ENCODE peak calls at places on chromosomes 16 and 17, in five cellular contexts. One of them, this sample, is unnamed.

GRCh38 chr16:57089406-57089805 is 3.0 kb upstream of the CPNE2 start:
- DNase-seq in GM12878: no peak
- DNase-seq in HepG2: no peak
- DNase-seq in K562: no peak
- DNase-seq in SK-N-SH: no peak
- DNase-seq in this sample: no peak

GRCh38 chr17:32926183-32926582 is 1.8 kb upstream of the TMEM98 start:
- DNase-seq in SK-N-SH: no peak
- DNase-seq in K562: no peak
- DNase-seq in HepG2: no peak
- DNase-seq in GM12878: no peak
- DNase-seq in this sample: no peak

GRCh38 chr17:21193031-21193430 is 20.9 kb downstream of the TMEM11 start:
- DNase-seq in SK-N-SH: no peak
- DNase-seq in K562: no peak
- DNase-seq in HepG2: no peak
- DNase-seq in GM12878: no peak
- DNase-seq in this sample: no peak

GRCh38 chr16:16828913-16829398 is 450.0 kb downstream of the NPIPA7 start:
- DNase-seq in HepG2: no peak
- DNase-seq in SK-N-SH: no peak
- DNase-seq in K562: peak
- DNase-seq in GM12878: no peak
- DNase-seq in this sample: no peak

GRCh38 chr16:72480926-72481325 is 309.0 kb upstream of the PMFBP1 start:
- DNase-seq in K562: no peak
- DNase-seq in HepG2: no peak
- DNase-seq in GM12878: no peak
- DNase-seq in SK-N-SH: no peak
- DNase-seq in this sample: no peak

GRCh38 chr17:65177901-65178300 is 40.7 kb downstream of the RGS9 start:
- DNase-seq in GM12878: no peak
- DNase-seq in K562: no peak
- DNase-seq in HepG2: no peak
- DNase-seq in SK-N-SH: no peak
- DNase-seq in this sample: no peak

GRCh38 chr16:56673916-56674315 is 4.3 kb downstream of the MT1H start:
- DNase-seq in HepG2: peak
- DNase-seq in SK-N-SH: no peak
- DNase-seq in K562: no peak
- DNase-seq in GM12878: no peak
- DNase-seq in this sample: no peak

GRCh38 chr17:58371300-58371950 is 19.4 kb upstream of the SUPT4H1 start:
- DNase-seq in K562: no peak
- DNase-seq in GM12878: no peak
- DNase-seq in SK-N-SH: no peak
- DNase-seq in HepG2: no peak
- DNase-seq in this sample: no peak

DNA sequence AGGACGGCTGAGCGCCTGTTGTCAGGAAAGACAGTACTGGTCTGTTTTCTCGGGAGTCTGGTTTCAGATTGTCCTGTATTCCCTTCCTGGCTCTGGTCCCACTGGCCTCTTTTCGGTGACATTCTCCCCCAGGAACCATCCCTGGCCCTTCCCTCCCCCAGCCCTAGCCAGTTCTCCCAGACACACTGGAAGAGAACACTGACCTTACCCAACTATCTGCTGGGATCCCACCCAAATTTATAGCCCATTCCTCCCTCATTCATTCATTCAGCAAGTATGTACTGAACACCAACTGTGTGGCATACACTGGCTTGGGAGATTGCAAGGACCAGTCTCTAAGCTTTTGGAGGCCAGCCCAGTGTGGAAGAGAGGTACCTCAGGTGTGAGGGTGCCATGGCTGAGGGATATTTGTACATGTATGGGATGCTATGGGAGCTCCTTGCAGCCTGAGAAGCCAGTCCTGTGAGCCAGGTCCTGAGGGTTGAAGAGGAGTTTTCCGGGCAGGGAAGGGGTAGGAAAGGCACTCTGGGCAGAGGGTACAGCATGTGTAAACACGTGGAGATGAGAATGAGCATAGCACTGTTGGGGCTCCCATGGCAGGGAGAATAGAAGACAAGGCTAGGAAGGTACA is 5.2 kb downstream of the RND2 start:
- DNase-seq in K562: no peak
- DNase-seq in SK-N-SH: no peak
- DNase-seq in GM12878: no peak
- DNase-seq in HepG2: no peak
- DNase-seq in this sample: no peak
- TF ChIP-seq GABPA in K562: no peak
- TF ChIP-seq GABPA in SK-N-SH: no peak
- TF ChIP-seq GABPA in GM12878: no peak
- TF ChIP-seq GABPA in HepG2: no peak
- TF ChIP-seq GABPA in this sample: no peak

DNA sequence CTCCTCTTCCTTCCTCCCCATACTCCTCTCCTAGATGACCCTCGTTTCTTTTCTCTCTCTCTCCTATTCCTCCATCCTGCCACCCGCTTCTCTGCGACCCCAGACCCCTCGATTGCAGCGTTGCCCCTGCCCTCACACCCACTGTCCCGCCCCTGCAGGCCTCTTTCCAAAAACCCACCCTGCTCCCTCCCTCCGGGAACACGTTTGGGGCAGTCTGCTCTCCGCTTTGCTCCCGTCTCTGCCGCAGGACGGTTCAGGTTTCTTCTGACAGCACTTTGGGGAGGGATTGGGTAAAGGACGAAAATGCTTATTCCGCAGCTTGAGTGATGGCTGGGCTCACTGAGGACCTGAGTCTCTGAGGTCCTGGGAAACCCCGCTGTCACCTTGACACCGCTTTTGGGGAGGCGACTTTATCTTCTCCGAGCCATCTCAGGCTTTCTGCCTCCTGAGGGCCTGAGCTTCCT is 685 bp downstream of the NDE1 start:
- DNase-seq in K562: peak
- DNase-seq in GM12878: no peak
- DNase-seq in HepG2: no peak
- DNase-seq in SK-N-SH: peak
- DNase-seq in this sample: no peak
- TF ChIP-seq REST in K562: no peak
- TF ChIP-seq REST in GM12878: no peak
- TF ChIP-seq REST in HepG2: no peak
- TF ChIP-seq REST in SK-N-SH: no peak
- TF ChIP-seq REST in this sample: no peak

DNA sequence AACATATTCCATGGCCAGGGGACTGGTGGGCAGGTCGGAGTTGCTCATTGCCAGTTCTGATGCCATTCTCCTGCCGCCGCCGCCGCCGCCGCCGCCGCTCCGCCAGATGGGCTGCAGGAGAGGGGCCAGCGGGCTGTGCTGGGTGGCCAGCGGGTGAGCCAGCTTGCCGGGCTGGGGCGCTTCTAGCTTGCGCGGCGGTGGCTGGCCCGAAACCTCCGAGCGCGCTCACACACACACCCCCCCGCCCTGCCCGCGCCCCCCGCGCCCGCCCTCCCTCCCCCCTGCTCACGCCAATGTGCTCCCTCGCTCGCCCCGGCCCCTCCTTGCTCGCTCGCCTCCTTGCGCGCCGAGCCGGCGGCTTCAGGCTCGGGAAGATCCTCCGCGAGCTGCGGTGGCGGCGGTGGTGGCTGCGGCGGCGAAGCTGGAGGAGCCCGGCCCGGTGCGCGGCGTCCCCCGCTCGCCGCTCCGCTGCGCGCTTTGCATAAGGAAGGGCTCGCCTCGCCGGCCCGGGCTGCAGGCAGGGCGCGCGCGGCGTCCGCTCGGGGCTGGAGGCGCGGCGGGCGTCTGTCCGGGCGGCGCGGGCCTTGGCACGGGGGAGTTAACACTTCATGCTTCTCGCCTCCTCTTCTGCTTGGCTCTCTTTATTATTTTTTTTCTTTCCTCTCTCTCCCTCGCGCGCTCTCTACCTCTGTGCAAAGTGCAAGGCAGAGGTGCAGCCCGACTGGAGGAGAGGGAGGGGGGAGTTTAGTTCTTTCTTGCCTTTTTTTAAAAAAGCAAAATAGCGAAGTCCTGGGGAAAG is 501 bp downstream of the MAF start:
- DNase-seq in GM12878: no peak
- DNase-seq in HepG2: no peak
- DNase-seq in SK-N-SH: peak
- DNase-seq in K562: no peak
- DNase-seq in this sample: no peak
- H3K4me3 ChIP-seq in GM12878: no peak
- H3K4me3 ChIP-seq in HepG2: peak
- H3K4me3 ChIP-seq in SK-N-SH: peak
- H3K4me3 ChIP-seq in K562: no peak
- H3K4me3 ChIP-seq in this sample: peak

DNA sequence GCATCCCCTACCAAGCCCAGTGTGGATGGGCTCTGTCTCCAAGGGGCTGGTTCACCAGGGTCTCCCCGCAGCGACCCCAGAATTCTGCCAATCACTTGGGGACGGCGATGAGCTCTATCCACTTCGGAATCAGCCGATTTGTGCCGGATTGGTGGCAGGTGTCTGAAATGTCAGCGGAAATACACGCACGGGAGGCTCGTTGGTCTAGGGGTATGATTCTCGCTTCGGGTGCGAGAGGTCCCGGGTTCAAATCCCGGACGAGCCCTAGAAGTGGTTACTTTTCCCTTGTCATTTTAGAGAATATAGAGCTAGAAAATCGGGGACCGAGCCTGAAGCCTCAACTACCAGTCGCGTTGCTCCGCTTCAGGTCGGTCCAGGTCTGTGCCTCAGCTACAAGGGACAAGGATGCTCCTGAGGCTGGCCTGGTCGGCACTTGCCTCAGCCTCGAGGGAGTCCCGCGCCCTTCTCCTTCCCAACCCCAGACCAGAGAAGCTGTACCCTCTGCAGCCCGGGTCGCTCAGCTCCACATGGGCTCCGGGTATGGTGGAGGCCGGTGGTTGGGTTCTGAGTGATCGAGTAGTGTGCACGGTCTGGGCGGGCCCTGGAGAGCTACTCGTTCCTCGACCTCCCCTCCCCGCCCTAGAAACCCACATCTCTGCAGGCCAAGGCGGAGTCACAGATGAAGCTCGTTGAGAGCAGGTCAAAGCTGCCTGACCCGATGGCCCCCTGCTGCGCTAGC is 16.0 kb upstream of the OR1F1 start:
- DNase-seq in HepG2: peak
- DNase-seq in GM12878: no peak
- DNase-seq in K562: peak
- DNase-seq in SK-N-SH: peak
- DNase-seq in this sample: no peak
- TF ChIP-seq GABPA in HepG2: peak
- TF ChIP-seq GABPA in GM12878: no peak
- TF ChIP-seq GABPA in K562: no peak
- TF ChIP-seq GABPA in SK-N-SH: no peak
- TF ChIP-seq GABPA in this sample: no peak

GRCh38 chr17:44736551-44737240 is 22.1 kb upstream of the ADAM11 start:
- DNase-seq in SK-N-SH: no peak
- DNase-seq in HepG2: no peak
- DNase-seq in K562: no peak
- DNase-seq in GM12878: no peak
- DNase-seq in this sample: no peak

GRCh38 chr17:44738214-44738906 is 20.4 kb upstream of the ADAM11 start:
- DNase-seq in GM12878: peak
- DNase-seq in SK-N-SH: no peak
- DNase-seq in K562: no peak
- DNase-seq in HepG2: no peak
- DNase-seq in this sample: no peak

GRCh38 chr17:44734272-44734671 is 24.5 kb upstream of the ADAM11 start:
- DNase-seq in HepG2: no peak
- DNase-seq in K562: no peak
- DNase-seq in SK-N-SH: no peak
- DNase-seq in GM12878: no peak
- DNase-seq in this sample: no peak

DNA sequence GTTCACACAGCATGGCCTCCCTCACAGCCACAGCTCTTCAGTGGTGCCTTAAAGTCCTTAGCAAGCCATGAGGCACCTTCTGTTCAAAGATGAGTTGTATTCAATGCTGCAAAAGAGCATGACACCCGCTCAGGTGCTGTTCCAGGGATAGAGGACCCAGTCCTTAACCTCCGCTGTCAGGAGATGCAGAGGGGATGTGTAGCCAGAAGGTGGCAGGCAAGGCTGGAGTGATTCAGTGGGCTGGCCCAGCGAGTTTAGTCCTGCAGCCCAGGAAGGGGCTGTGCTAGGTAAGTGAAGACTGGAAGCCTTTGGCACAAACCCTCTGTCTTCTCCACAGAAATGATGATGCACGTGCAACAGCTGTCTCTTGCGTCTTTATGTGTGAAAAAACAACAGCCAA is 25.0 kb upstream of the ADAM11 start:
- DNase-seq in GM12878: no peak
- DNase-seq in K562: no peak
- DNase-seq in SK-N-SH: no peak
- DNase-seq in HepG2: peak
- DNase-seq in this sample: no peak
- TF ChIP-seq REST in GM12878: no peak
- TF ChIP-seq REST in K562: no peak
- TF ChIP-seq REST in SK-N-SH: no peak
- TF ChIP-seq REST in HepG2: no peak
- TF ChIP-seq REST in this sample: no peak

DNA sequence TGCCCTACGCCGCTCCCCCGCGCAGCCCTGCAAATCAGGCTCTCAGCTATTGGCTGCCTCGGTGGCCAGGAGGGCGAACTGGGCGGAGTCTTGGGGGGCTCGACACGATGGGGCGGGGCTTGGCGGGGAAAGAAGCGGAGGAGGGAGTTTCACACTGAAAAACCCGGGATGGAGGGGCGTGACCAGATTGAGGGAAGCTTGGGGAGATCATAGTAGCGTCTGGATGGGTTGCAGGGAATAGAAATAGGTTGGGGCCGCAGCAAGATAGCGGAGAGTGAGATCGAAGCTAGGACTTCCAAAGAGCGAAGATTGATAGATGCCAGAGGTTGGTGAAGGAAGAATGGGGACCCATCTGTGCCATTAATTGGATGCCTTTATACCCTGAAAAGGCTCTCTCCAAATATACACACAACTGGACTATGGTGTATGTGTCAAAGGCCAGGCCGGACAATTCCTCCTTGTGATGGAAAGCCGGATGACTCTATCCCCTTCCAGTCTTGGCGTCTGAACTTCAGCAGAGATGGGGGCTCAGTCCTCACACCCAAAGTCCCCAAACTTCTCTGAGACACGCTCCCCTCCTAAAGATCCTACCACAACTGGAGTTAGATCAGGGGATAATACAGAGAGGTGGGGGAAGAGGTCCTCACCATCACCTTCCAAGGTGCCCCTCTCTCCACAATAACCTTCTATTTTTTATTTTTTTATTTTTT is 384 bp upstream of the STAC2 start:
- DNase-seq in SK-N-SH: peak
- DNase-seq in GM12878: no peak
- DNase-seq in HepG2: no peak
- DNase-seq in K562: peak
- DNase-seq in this sample: no peak
- H3K4me3 ChIP-seq in SK-N-SH: peak
- H3K4me3 ChIP-seq in GM12878: no peak
- H3K4me3 ChIP-seq in HepG2: peak
- H3K4me3 ChIP-seq in K562: peak
- H3K4me3 ChIP-seq in this sample: no peak

This sample was measured in HL-60.